ENCODE peak calls at places on chromosomes 13 and 19, in six cellular contexts. One of them, this sample, is unnamed.
A peak's percentile ranks its signal among the peaks of the same experiment; 100 is the strongest.

GRCh38 chr19:11673608-11674041 is 65.1 kb downstream of the ZNF823 start:
- DNase-seq in upper lobe of right lung: peak; percentile 87
- DNase-seq in activated naive CD4-positive, alpha-beta T cell treated with anti-CD3 and anti-CD28 coated beads for 36 hours: peak; percentile 57
- DNase-seq in RWPE1: peak; percentile 17
- DNase-seq in effector memory CD4-positive, alpha-beta T cell: no peak
- DNase-seq in lower leg skin: peak; percentile 33
- DNase-seq in this sample: no peak

GRCh38 chr13:44072536-44072935 is 192.8 kb downstream of the LACC1 start:
- DNase-seq in upper lobe of right lung: no peak
- DNase-seq in activated naive CD4-positive, alpha-beta T cell treated with anti-CD3 and anti-CD28 coated beads for 36 hours: no peak
- DNase-seq in RWPE1: no peak
- DNase-seq in effector memory CD4-positive, alpha-beta T cell: no peak
- DNase-seq in lower leg skin: no peak
- DNase-seq in this sample: no peak

GRCh38 chr13:47679391-47679790 is 321.7 kb downstream of the SUCLA2 start:
- DNase-seq in upper lobe of right lung: no peak
- DNase-seq in activated naive CD4-positive, alpha-beta T cell treated with anti-CD3 and anti-CD28 coated beads for 36 hours: no peak
- DNase-seq in RWPE1: peak; percentile 6
- DNase-seq in effector memory CD4-positive, alpha-beta T cell: no peak
- DNase-seq in lower leg skin: no peak
- DNase-seq in this sample: no peak

GRCh38 chr13:91247768-91248167 is 99.7 kb upstream of the MIR17HG start:
- DNase-seq in upper lobe of right lung: no peak
- DNase-seq in activated naive CD4-positive, alpha-beta T cell treated with anti-CD3 and anti-CD28 coated beads for 36 hours: no peak
- DNase-seq in RWPE1: peak; percentile 4
- DNase-seq in effector memory CD4-positive, alpha-beta T cell: no peak
- DNase-seq in lower leg skin: no peak
- DNase-seq in this sample: no peak

GRCh38 chr13:46170687-46171086 is 11.3 kb downstream of the LCP1 start:
- DNase-seq in upper lobe of right lung: no peak
- DNase-seq in activated naive CD4-positive, alpha-beta T cell treated with anti-CD3 and anti-CD28 coated beads for 36 hours: peak; percentile 49
- DNase-seq in RWPE1: no peak
- DNase-seq in effector memory CD4-positive, alpha-beta T cell: peak; percentile 13
- DNase-seq in lower leg skin: no peak
- DNase-seq in this sample: no peak

GRCh38 chr13:106117035-106117434 is 418.4 kb downstream of the EFNB2 start:
- DNase-seq in upper lobe of right lung: no peak
- DNase-seq in activated naive CD4-positive, alpha-beta T cell treated with anti-CD3 and anti-CD28 coated beads for 36 hours: no peak
- DNase-seq in RWPE1: peak; percentile 39
- DNase-seq in effector memory CD4-positive, alpha-beta T cell: no peak
- DNase-seq in lower leg skin: no peak
- DNase-seq in this sample: no peak

GRCh38 chr19:3098141-3098514 is 4.0 kb downstream of the GNA11 start:
- DNase-seq in upper lobe of right lung: peak; percentile 68
- DNase-seq in activated naive CD4-positive, alpha-beta T cell treated with anti-CD3 and anti-CD28 coated beads for 36 hours: no peak
- DNase-seq in RWPE1: no peak
- DNase-seq in effector memory CD4-positive, alpha-beta T cell: no peak
- DNase-seq in lower leg skin: no peak
- DNase-seq in this sample: no peak

GRCh38 chr13:100788540-100788939 is 113.9 kb upstream of the TMTC4 start:
- DNase-seq in upper lobe of right lung: no peak
- DNase-seq in activated naive CD4-positive, alpha-beta T cell treated with anti-CD3 and anti-CD28 coated beads for 36 hours: no peak
- DNase-seq in RWPE1: no peak
- DNase-seq in effector memory CD4-positive, alpha-beta T cell: no peak
- DNase-seq in lower leg skin: no peak
- DNase-seq in this sample: no peak

GRCh38 chr19:5466072-5466471 is 10.9 kb downstream of the ZNRF4 start:
- DNase-seq in upper lobe of right lung: no peak
- DNase-seq in activated naive CD4-positive, alpha-beta T cell treated with anti-CD3 and anti-CD28 coated beads for 36 hours: no peak
- DNase-seq in RWPE1: no peak
- DNase-seq in effector memory CD4-positive, alpha-beta T cell: no peak
- DNase-seq in lower leg skin: no peak
- DNase-seq in this sample: no peak

GRCh38 chr19:58353717-58354477 is 605 bp upstream of the A1BG start:
- DNase-seq in upper lobe of right lung: no peak
- DNase-seq in activated naive CD4-positive, alpha-beta T cell treated with anti-CD3 and anti-CD28 coated beads for 36 hours: no peak
- DNase-seq in RWPE1: no peak
- DNase-seq in effector memory CD4-positive, alpha-beta T cell: no peak
- DNase-seq in lower leg skin: no peak
- DNase-seq in this sample: no peak

GRCh38 chr19:45311640-45312039 is 11.0 kb downstream of the CKM start:
- DNase-seq in upper lobe of right lung: no peak
- DNase-seq in activated naive CD4-positive, alpha-beta T cell treated with anti-CD3 and anti-CD28 coated beads for 36 hours: no peak
- DNase-seq in RWPE1: no peak
- DNase-seq in effector memory CD4-positive, alpha-beta T cell: no peak
- DNase-seq in lower leg skin: no peak
- DNase-seq in this sample: no peak

GRCh38 chr13:28819748-28820098 is 416 bp upstream of the MTUS2 start:
- DNase-seq in upper lobe of right lung: peak; percentile 77
- DNase-seq in activated naive CD4-positive, alpha-beta T cell treated with anti-CD3 and anti-CD28 coated beads for 36 hours: peak; percentile 53
- DNase-seq in RWPE1: no peak
- DNase-seq in effector memory CD4-positive, alpha-beta T cell: no peak
- DNase-seq in lower leg skin: no peak
- DNase-seq in this sample: peak; percentile 34

GRCh38 chr19:39135701-39136100 is 10.1 kb downstream of the PAK4 start:
- DNase-seq in upper lobe of right lung: no peak
- DNase-seq in activated naive CD4-positive, alpha-beta T cell treated with anti-CD3 and anti-CD28 coated beads for 36 hours: no peak
- DNase-seq in RWPE1: no peak
- DNase-seq in effector memory CD4-positive, alpha-beta T cell: no peak
- DNase-seq in lower leg skin: no peak
- DNase-seq in this sample: no peak

GRCh38 chr13:99197257-99197651 is 3.4 kb upstream of the UBAC2 start:
- DNase-seq in upper lobe of right lung: no peak
- DNase-seq in activated naive CD4-positive, alpha-beta T cell treated with anti-CD3 and anti-CD28 coated beads for 36 hours: no peak
- DNase-seq in RWPE1: no peak
- DNase-seq in effector memory CD4-positive, alpha-beta T cell: no peak
- DNase-seq in lower leg skin: peak; percentile 14
- DNase-seq in this sample: no peak

GRCh38 chr19:19009951-19010350 is 23.4 kb downstream of the SUGP2 start:
- DNase-seq in upper lobe of right lung: no peak
- DNase-seq in activated naive CD4-positive, alpha-beta T cell treated with anti-CD3 and anti-CD28 coated beads for 36 hours: no peak
- DNase-seq in RWPE1: no peak
- DNase-seq in effector memory CD4-positive, alpha-beta T cell: no peak
- DNase-seq in lower leg skin: no peak
- DNase-seq in this sample: no peak

GRCh38 chr19:38898788-38899446 is 501 bp downstream of the SIRT2 start:
- DNase-seq in upper lobe of right lung: no peak
- DNase-seq in activated naive CD4-positive, alpha-beta T cell treated with anti-CD3 and anti-CD28 coated beads for 36 hours: peak; percentile 36
- DNase-seq in RWPE1: no peak
- DNase-seq in effector memory CD4-positive, alpha-beta T cell: no peak
- DNase-seq in lower leg skin: peak; percentile 45
- DNase-seq in this sample: no peak

GRCh38 chr13:39765801-39766463 is 110.5 kb downstream of the COG6 start:
- DNase-seq in upper lobe of right lung: no peak
- DNase-seq in activated naive CD4-positive, alpha-beta T cell treated with anti-CD3 and anti-CD28 coated beads for 36 hours: peak; percentile 70
- DNase-seq in RWPE1: peak; percentile 17
- DNase-seq in effector memory CD4-positive, alpha-beta T cell: no peak
- DNase-seq in lower leg skin: peak; percentile 69
- DNase-seq in this sample: no peak

GRCh38 chr19:51750381-51751124 is 1.1 kb downstream of the FPR1 start:
- DNase-seq in upper lobe of right lung: no peak
- DNase-seq in activated naive CD4-positive, alpha-beta T cell treated with anti-CD3 and anti-CD28 coated beads for 36 hours: no peak
- DNase-seq in RWPE1: no peak
- DNase-seq in effector memory CD4-positive, alpha-beta T cell: no peak
- DNase-seq in lower leg skin: no peak
- DNase-seq in this sample: no peak

GRCh38 chr19:57850553-57851017 is 926 bp downstream of the ZNF587 start:
- DNase-seq in upper lobe of right lung: no peak
- DNase-seq in activated naive CD4-positive, alpha-beta T cell treated with anti-CD3 and anti-CD28 coated beads for 36 hours: no peak
- DNase-seq in RWPE1: peak; percentile 33
- DNase-seq in effector memory CD4-positive, alpha-beta T cell: no peak
- DNase-seq in lower leg skin: no peak
- DNase-seq in this sample: no peak